ENCODE peak calls at places on chromosomes 12 and 14, in seven cellular contexts. One of them, this sample, is unnamed.

GRCh38 chr12:64088431-64089349 is 133.4 kb downstream of the KICS2 start:
- DNase-seq in mesenchymal stem cell: peak
- DNase-seq in H9: peak
- DNase-seq in neuronal stem cell: peak
- DNase-seq in H1: peak
- DNase-seq in IMR-90: peak
- DNase-seq in mesendoderm: peak
- DNase-seq in this sample: peak

GRCh38 chr12:51771008-51771407 is 77.5 kb downstream of the FIGNL2 start:
- DNase-seq in IMR-90: no peak
- DNase-seq in mesenchymal stem cell: no peak
- DNase-seq in mesendoderm: no peak
- DNase-seq in H9: no peak
- DNase-seq in H1: no peak
- DNase-seq in neuronal stem cell: no peak
- DNase-seq in this sample: no peak

GRCh38 chr12:113852273-113852672 is 113.9 kb downstream of the RBM19 start:
- DNase-seq in H9: no peak
- DNase-seq in mesendoderm: no peak
- DNase-seq in neuronal stem cell: no peak
- DNase-seq in IMR-90: no peak
- DNase-seq in H1: no peak
- DNase-seq in mesenchymal stem cell: no peak
- DNase-seq in this sample: no peak

GRCh38 chr14:76463105-76463504 is 87.2 kb downstream of the ESRRB start:
- DNase-seq in H9: no peak
- DNase-seq in mesendoderm: no peak
- DNase-seq in IMR-90: no peak
- DNase-seq in H1: no peak
- DNase-seq in mesenchymal stem cell: no peak
- DNase-seq in neuronal stem cell: no peak
- DNase-seq in this sample: no peak

GRCh38 chr14:73312697-73313096 is 75.4 kb downstream of the PAPLN start:
- DNase-seq in IMR-90: no peak
- DNase-seq in mesenchymal stem cell: no peak
- DNase-seq in mesendoderm: no peak
- DNase-seq in H1: no peak
- DNase-seq in neuronal stem cell: no peak
- DNase-seq in H9: no peak
- DNase-seq in this sample: no peak

GRCh38 chr14:32068708-32069107 is 8.4 kb upstream of the ARHGAP5 start:
- DNase-seq in mesendoderm: no peak
- DNase-seq in H1: no peak
- DNase-seq in mesenchymal stem cell: no peak
- DNase-seq in IMR-90: no peak
- DNase-seq in H9: no peak
- DNase-seq in neuronal stem cell: no peak
- DNase-seq in this sample: no peak

GRCh38 chr12:27333311-27334009 is 824 bp downstream of the BMAL2 start:
- DNase-seq in neuronal stem cell: peak
- DNase-seq in H1: no peak
- DNase-seq in mesendoderm: no peak
- DNase-seq in H9: peak
- DNase-seq in mesenchymal stem cell: peak
- DNase-seq in IMR-90: no peak
- DNase-seq in this sample: peak

GRCh38 chr12:53995311-53996187 is 4.4 kb upstream of the HOXC9 start:
- DNase-seq in neuronal stem cell: no peak
- DNase-seq in mesenchymal stem cell: peak
- DNase-seq in mesendoderm: no peak
- DNase-seq in IMR-90: no peak
- DNase-seq in H1: no peak
- DNase-seq in H9: peak
- DNase-seq in this sample: no peak

GRCh38 chr12:79482323-79482722 is 208.4 kb downstream of the PAWR start:
- DNase-seq in neuronal stem cell: no peak
- DNase-seq in H1: no peak
- DNase-seq in mesenchymal stem cell: no peak
- DNase-seq in H9: peak
- DNase-seq in mesendoderm: peak
- DNase-seq in IMR-90: no peak
- DNase-seq in this sample: no peak
- H2BK120ac ChIP-seq in neuronal stem cell: no peak
- H2BK120ac ChIP-seq in H1: no peak
- H2BK120ac ChIP-seq in mesenchymal stem cell: no peak
- H2BK120ac ChIP-seq in H9: no peak
- H2BK120ac ChIP-seq in mesendoderm: no peak
- H2BK120ac ChIP-seq in IMR-90: no peak
- H2BK120ac ChIP-seq in this sample: no peak

DNA sequence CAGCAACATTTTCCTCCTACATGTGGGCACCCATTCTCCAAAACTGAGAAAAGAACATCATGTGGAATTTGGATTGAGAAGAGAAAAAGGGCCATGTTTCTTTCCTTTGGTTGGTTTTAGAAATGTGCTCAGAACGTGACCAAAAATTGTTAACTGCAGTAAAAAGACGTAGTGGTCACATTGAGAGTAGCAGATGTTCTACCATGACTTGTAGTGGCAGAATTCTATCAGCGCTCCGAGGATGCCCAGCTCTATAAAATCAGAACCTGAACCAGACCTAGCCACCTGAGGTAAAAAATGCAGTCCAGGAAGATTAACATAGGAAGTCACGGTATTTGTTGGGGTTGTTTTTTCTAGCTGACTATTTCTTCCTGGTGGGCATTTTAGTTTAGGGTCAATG is 101.8 kb upstream of the TMEM233 start:
- DNase-seq in IMR-90: no peak
- DNase-seq in neuronal stem cell: no peak
- DNase-seq in mesenchymal stem cell: no peak
- DNase-seq in H1: no peak
- DNase-seq in H9: no peak
- DNase-seq in mesendoderm: no peak
- DNase-seq in this sample: no peak
- H2BK120ac ChIP-seq in IMR-90: no peak
- H2BK120ac ChIP-seq in neuronal stem cell: no peak
- H2BK120ac ChIP-seq in mesenchymal stem cell: no peak
- H2BK120ac ChIP-seq in H1: no peak
- H2BK120ac ChIP-seq in H9: no peak
- H2BK120ac ChIP-seq in mesendoderm: no peak
- H2BK120ac ChIP-seq in this sample: no peak

GRCh38 chr12:47820631-47821345 is 1.1 kb upstream of the HDAC7 start:
- DNase-seq in IMR-90: peak
- DNase-seq in mesendoderm: peak
- DNase-seq in neuronal stem cell: peak
- DNase-seq in H9: peak
- DNase-seq in H1: no peak
- DNase-seq in mesenchymal stem cell: peak
- DNase-seq in this sample: peak
- H2BK120ac ChIP-seq in IMR-90: peak
- H2BK120ac ChIP-seq in mesendoderm: peak
- H2BK120ac ChIP-seq in neuronal stem cell: no peak
- H2BK120ac ChIP-seq in H9: no peak
- H2BK120ac ChIP-seq in H1: peak
- H2BK120ac ChIP-seq in mesenchymal stem cell: peak
- H2BK120ac ChIP-seq in this sample: peak

GRCh38 chr14:53126705-53127104 is 26.4 kb downstream of the DDHD1 start:
- DNase-seq in H9: no peak
- DNase-seq in mesendoderm: no peak
- DNase-seq in IMR-90: no peak
- DNase-seq in H1: no peak
- DNase-seq in neuronal stem cell: no peak
- DNase-seq in mesenchymal stem cell: peak
- DNase-seq in this sample: no peak
- H2BK120ac ChIP-seq in H9: no peak
- H2BK120ac ChIP-seq in mesendoderm: no peak
- H2BK120ac ChIP-seq in IMR-90: no peak
- H2BK120ac ChIP-seq in H1: no peak
- H2BK120ac ChIP-seq in neuronal stem cell: no peak
- H2BK120ac ChIP-seq in mesenchymal stem cell: no peak
- H2BK120ac ChIP-seq in this sample: no peak

GRCh38 chr12:44362947-44363346 is 513.2 kb downstream of the NELL2 start:
- DNase-seq in H9: no peak
- DNase-seq in H1: no peak
- DNase-seq in mesenchymal stem cell: no peak
- DNase-seq in neuronal stem cell: no peak
- DNase-seq in IMR-90: no peak
- DNase-seq in mesendoderm: no peak
- DNase-seq in this sample: no peak
- H2BK120ac ChIP-seq in H9: no peak
- H2BK120ac ChIP-seq in H1: no peak
- H2BK120ac ChIP-seq in mesenchymal stem cell: no peak
- H2BK120ac ChIP-seq in neuronal stem cell: no peak
- H2BK120ac ChIP-seq in IMR-90: no peak
- H2BK120ac ChIP-seq in mesendoderm: no peak
- H2BK120ac ChIP-seq in this sample: no peak

DNA sequence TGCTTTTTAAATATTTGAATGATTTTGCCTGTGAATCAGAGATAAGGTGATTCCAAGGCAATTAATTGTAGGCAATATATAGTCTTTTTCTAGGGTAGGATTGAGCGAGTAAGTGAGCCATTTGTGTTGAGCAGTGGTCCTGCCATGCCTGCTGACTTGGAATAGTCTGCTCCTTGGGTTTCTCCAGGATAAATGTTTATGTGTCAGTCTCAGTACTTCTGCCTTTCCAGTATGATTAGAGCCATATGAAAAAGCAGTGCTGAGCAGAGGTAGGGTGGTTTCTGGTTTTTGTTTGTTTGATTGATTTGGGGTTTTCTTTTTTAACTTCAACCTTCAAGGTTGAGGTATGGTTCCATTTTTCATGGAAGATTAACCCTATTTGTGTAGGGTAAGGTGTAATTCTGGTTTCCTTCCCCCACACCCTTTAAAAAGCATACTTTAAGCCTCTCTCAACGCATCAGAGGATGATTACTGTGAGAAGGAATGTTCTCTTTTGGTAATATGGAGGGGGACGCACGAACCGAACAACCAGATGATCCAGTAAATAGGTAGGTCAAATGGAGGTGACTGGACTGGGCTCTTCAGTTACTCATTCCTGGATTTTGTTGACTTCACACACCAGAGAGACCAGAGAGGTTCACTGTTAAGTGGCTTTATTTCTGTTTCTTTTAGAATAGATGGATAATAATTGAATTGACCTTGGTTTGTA is 22.7 kb downstream of the FRMD6 start:
- DNase-seq in mesendoderm: no peak
- DNase-seq in IMR-90: peak
- DNase-seq in H9: no peak
- DNase-seq in neuronal stem cell: no peak
- DNase-seq in H1: no peak
- DNase-seq in mesenchymal stem cell: peak
- DNase-seq in this sample: peak
- H2BK120ac ChIP-seq in mesendoderm: no peak
- H2BK120ac ChIP-seq in IMR-90: no peak
- H2BK120ac ChIP-seq in H9: no peak
- H2BK120ac ChIP-seq in neuronal stem cell: no peak
- H2BK120ac ChIP-seq in H1: no peak
- H2BK120ac ChIP-seq in mesenchymal stem cell: no peak
- H2BK120ac ChIP-seq in this sample: no peak

GRCh38 chr12:47734725-47735480 is 9.6 kb upstream of the ENDOU start:
- DNase-seq in H9: peak
- DNase-seq in H1: no peak
- DNase-seq in mesenchymal stem cell: no peak
- DNase-seq in mesendoderm: peak
- DNase-seq in IMR-90: no peak
- DNase-seq in neuronal stem cell: no peak
- DNase-seq in this sample: no peak
- H2BK120ac ChIP-seq in H9: no peak
- H2BK120ac ChIP-seq in H1: no peak
- H2BK120ac ChIP-seq in mesenchymal stem cell: peak
- H2BK120ac ChIP-seq in mesendoderm: no peak
- H2BK120ac ChIP-seq in IMR-90: no peak
- H2BK120ac ChIP-seq in neuronal stem cell: peak
- H2BK120ac ChIP-seq in this sample: no peak

GRCh38 chr14:78709795-78710569 is 539.8 kb downstream of the NRXN3 start:
- DNase-seq in mesenchymal stem cell: no peak
- DNase-seq in neuronal stem cell: no peak
- DNase-seq in IMR-90: no peak
- DNase-seq in H9: no peak
- DNase-seq in H1: no peak
- DNase-seq in mesendoderm: no peak
- DNase-seq in this sample: no peak
- H2BK120ac ChIP-seq in mesenchymal stem cell: no peak
- H2BK120ac ChIP-seq in neuronal stem cell: no peak
- H2BK120ac ChIP-seq in IMR-90: no peak
- H2BK120ac ChIP-seq in H9: no peak
- H2BK120ac ChIP-seq in H1: no peak
- H2BK120ac ChIP-seq in mesendoderm: no peak
- H2BK120ac ChIP-seq in this sample: no peak